ENCODE peak calls at places on chromosome 7, in seven cellular contexts. J, E, Q, I, V, M and A are unnamed samples.

GRCh38 chr7:112383671-112384417 is 66.4 kb upstream of the IFRD1 start:
- DNase-seq in M (no peak), V (peak; percentile 64), J (no peak), I (peak; percentile 28), E (no peak), Q (no peak), A (no peak)

GRCh38 chr7:106848851-106849442 is 16.1 kb upstream of the PIK3CG start:
- DNase-seq in V (no peak), J (no peak), E (no peak), Q (no peak), I (peak; percentile 93), M (no peak), A (no peak)

GRCh38 chr7:153457796-153458195 is 594.4 kb upstream of the DPP6 start:
- DNase-seq in I (no peak), E (no peak), M (no peak), J (no peak), V (no peak), Q (no peak), A (no peak)

GRCh38 chr7:13980474-13980873 is 9.0 kb downstream of the ETV1 start:
- DNase-seq in V (peak; percentile 56), M (no peak), I (peak; percentile 24), J (no peak), E (no peak), Q (no peak), A (no peak)

GRCh38 chr7:91800389-91800788 is 80.1 kb downstream of the MTERF1 start:
- DNase-seq in I (no peak), Q (no peak), E (no peak), M (peak; percentile 58), V (no peak), J (no peak), A (no peak)

GRCh38 chr7:51430480-51431086 is 114.0 kb upstream of the COBL start:
- DNase-seq in I (peak; percentile 62), J (no peak), Q (peak; percentile 21), E (peak; percentile 68), M (no peak), V (peak; percentile 50), A (no peak)

GRCh38 chr7:115113776-115114175 is 191.9 kb downstream of the MDFIC start:
- DNase-seq in Q (no peak), I (no peak), E (no peak), J (no peak), V (no peak), M (no peak), A (no peak)

GRCh38 chr7:108662783-108663182 is 93.1 kb downstream of the DNAJB9 start:
- DNase-seq in E (no peak), Q (no peak), J (no peak), V (peak; percentile 45), I (no peak), M (no peak), A (no peak)

GRCh38 chr7:30989008-30989823 is 25.5 kb downstream of the GHRHR start:
- DNase-seq in J (no peak), I (no peak), E (no peak), V (no peak), M (no peak), Q (no peak), A (no peak)

GRCh38 chr7:15922002-15922401 is 235.5 kb upstream of the MEOX2 start:
- DNase-seq in M (no peak), E (no peak), I (no peak), Q (no peak), V (no peak), J (no peak), A (no peak)

GRCh38 chr7:106693659-106694353 is 32.8 kb upstream of the CCDC71L start:
- DNase-seq in V (no peak), E (no peak), Q (no peak), J (no peak), M (no peak), I (peak; percentile 32), A (no peak)

GRCh38 chr7:836429-836828 is 4.2 kb downstream of the SUN1 start:
- DNase-seq in I (peak; percentile 75), E (peak; percentile 57), Q (no peak), M (peak; percentile 3), V (no peak), J (no peak), A (no peak)

GRCh38 chr7:106817098-106817497 is 48.0 kb upstream of the PIK3CG start:
- DNase-seq in I (no peak), V (no peak), E (no peak), Q (no peak), M (no peak), J (no peak), A (no peak)

GRCh38 chr7:106736508-106737201 is 75.7 kb upstream of the CCDC71L start:
- DNase-seq in V (peak; percentile 75), Q (no peak), M (no peak), J (peak; percentile 26), E (peak; percentile 38), I (peak; percentile 85), A (no peak)

GRCh38 chr7:103777440-103777839 is 212.0 kb downstream of the RELN start:
- DNase-seq in J (no peak), I (no peak), Q (no peak), E (no peak), V (no peak), M (no peak), A (no peak)

GRCh38 chr7:81484266-81484665 is 285.6 kb downstream of the HGF start:
- DNase-seq in J (peak; percentile 51), M (no peak), Q (no peak), I (peak; percentile 93), V (peak; percentile 79), E (no peak), A (no peak)

GRCh38 chr7:46606771-46607170 is 685.7 kb upstream of the IGFBP3 start:
- DNase-seq in I (no peak), V (no peak), M (no peak), Q (no peak), E (no peak), J (no peak), A (no peak)

GRCh38 chr7:81231203-81231922 is 312.5 kb upstream of the SEMA3C start:
- DNase-seq in V (no peak), Q (no peak), I (no peak), J (no peak), M (no peak), E (no peak), A (no peak)

GRCh38 chr7:128404826-128405344 is 4.9 kb downstream of the IMPDH1 start:
- DNase-seq in M (no peak), Q (no peak), I (peak; percentile 64), E (peak; percentile 14), V (no peak), J (no peak), A (no peak)
- H3K27ac ChIP-seq in M (no peak overlapping the region), Q (peak overlapping the region; percentile 36), I (peak overlapping the region; percentile 39), E (peak overlapping the region; percentile 69), V (peak overlapping the region; percentile 80), J (peak overlapping the region; percentile 55), A (peak overlapping the region; percentile 3)

GRCh38 chr7:155231241-155231800 is 66.4 kb upstream of the INSIG1 start:
- DNase-seq in M (peak; percentile 41), E (no peak), V (no peak), I (no peak), J (no peak), Q (no peak), A (no peak)
- H3K27ac ChIP-seq in M (no peak overlapping the region), E (no peak overlapping the region), V (no peak overlapping the region), I (no peak overlapping the region), J (no peak overlapping the region), Q (no peak overlapping the region), A (no peak overlapping the region)

GRCh38 chr7:2405201-2405600 is 1.8 kb downstream of the CHST12 start:
- DNase-seq in V (no peak), E (no peak), J (no peak), Q (no peak), I (no peak), M (peak; percentile 39), A (no peak)

GRCh38 chr7:2402687-2403013 is 761 bp upstream of the CHST12 start:
- DNase-seq in V (no peak), Q (no peak), I (no peak), M (peak; percentile 16), J (no peak), E (no peak), A (no peak)

GRCh38 chr7:2403014-2403717 is at the start of gene CHST12:
- DNase-seq in I (peak; percentile 98), V (peak; percentile 95), M (peak; percentile 96), E (peak; percentile 93), Q (peak; percentile 95), J (peak; percentile 92), A (peak; percentile 82)

GRCh38 chr7:2404714-2405119 is 1.3 kb downstream of the CHST12 start:
- DNase-seq in I (no peak), E (no peak), V (no peak), J (no peak), M (peak; percentile 45), Q (no peak), A (no peak)

DNA sequence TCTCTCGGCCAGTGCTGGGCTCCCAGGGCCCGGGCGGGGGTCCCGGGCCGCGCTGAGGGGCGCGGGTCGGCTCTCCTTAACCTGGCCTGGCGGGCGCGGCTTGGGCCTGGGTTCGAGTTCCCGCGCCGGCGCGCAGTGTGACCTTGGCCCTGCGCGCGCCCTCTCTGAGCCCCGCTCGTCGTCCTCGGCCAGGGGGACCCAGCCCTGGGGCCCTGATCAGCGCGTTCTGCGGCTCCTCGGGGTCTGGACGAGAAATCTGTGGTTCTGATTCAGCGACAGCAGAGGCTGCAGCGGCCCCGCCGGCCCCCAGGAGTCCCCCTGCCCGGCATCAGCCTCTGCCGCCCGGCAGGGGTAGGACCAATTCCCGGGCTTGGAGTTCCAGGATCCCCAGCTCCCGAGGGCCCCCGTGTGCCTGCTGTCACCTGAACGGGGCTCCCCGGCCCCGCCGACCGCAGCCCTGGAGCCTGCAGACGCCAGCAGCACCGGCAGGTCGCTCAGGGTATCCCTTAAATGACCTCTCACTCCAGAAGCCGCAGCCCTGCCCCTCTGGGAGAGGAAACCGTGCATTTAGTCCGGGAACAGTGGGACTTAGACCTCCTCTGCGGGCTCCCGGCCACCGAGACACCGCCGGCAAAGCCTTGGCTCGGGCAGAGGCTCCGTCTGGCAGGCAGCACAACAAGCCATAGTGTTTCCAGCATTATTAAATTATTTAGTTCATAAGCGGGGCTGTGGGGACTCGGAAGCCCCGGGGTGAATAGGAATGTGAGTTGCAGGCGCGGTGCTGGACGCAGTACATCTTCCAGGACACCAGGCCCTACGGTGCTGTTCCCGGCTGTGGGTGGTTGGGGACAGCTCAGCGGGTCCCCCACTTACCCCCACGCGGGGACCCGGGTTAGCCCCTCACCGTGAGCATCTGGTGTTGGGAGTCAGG is 572 bp downstream of the CHST12 start:
- DNase-seq in E (no peak), I (peak; percentile 72), M (peak; percentile 84), J (peak; percentile 45), Q (peak; percentile 67), V (peak; percentile 41), A (peak; percentile 53)
- H3K27ac ChIP-seq in E (peak overlapping the region; percentile 66), I (peak overlapping the region; percentile 1), M (peak overlapping the region; percentile 45), J (peak overlapping the region; percentile 75), Q (peak overlapping the region; percentile 58), V (peak overlapping the region; percentile 76), A (peak overlapping the region; percentile 74)

DNA sequence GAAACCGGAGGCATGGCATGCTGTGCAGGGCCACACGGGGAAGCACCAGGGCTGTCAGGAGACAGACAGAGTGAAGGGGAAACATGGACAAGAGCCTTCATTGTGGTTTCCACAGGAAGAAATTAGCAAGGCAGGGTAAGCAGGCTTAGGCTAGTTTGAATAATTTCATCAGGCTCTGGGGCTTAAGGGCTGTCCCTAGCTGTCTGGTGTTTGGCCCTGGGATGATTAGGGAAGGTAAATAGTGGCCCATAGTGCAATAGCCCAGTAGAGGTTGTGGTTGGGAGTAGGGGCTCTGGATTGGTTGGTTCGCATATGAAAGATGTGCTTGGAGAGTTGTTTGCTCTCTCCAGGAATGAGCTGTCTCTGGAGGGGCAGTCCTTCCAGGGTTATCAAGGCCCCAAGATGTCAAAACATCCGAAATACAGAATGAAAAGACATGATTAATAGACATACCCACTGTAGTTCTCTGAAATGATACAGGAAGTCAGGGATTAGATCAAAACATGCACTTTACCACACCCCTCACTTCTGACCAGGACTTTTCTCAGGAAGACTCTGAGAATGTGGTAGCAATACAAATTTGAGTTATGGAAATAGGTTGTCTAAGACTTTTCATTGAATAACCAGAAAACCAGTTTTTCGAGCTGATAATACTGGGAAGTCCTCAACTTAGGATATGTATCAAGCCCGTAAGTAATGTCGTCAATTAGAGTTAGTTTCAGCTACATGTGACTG is 224.9 kb upstream of the NFE2L3 start:
- DNase-seq in V (peak; percentile 69), E (no peak), I (no peak), J (no peak), M (no peak), Q (no peak), A (no peak)
- H3K27ac ChIP-seq in V (peak overlapping the region; percentile 69), E (no peak overlapping the region), I (no peak overlapping the region), J (no peak overlapping the region), M (no peak overlapping the region), Q (no peak overlapping the region), A (no peak overlapping the region)